ENCODE peak calls at places on chromosomes 12 and 14, in five cellular contexts. V is psoas muscle, J is brain microvascular endothelial cell, L is left ventricle myocardium inferior, U is K562. Z is an unnamed sample.
A peak's percentile ranks its signal among the peaks of the same experiment; 100 is the strongest.

GRCh38 chr14:34403646-34404045 is 58.4 kb downstream of the SPTSSA start:
- DNase-seq in U (no peak), J (no peak), L (no peak), V (no peak), Z (no peak)

GRCh38 chr14:39366460-39367386 is 65.5 kb downstream of the FBXO33 start:
- DNase-seq in U (no peak), J (no peak), V (no peak), L (no peak), Z (no peak)

GRCh38 chr12:88266851-88267360 is 124.8 kb downstream of the TMTC3 start:
- DNase-seq in L (no peak), V (no peak), J (no peak), U (no peak), Z (no peak)

GRCh38 chr12:111596985-111597730 is 2.0 kb downstream of the ATXN2 start:
- DNase-seq in L (peak; percentile 43), V (peak; percentile 45), J (peak; percentile 50), U (no peak), Z (peak; percentile 13)

GRCh38 chr14:61940669-61941420 is 178.6 kb downstream of the SNAPC1 start:
- DNase-seq in L (no peak), J (no peak), V (no peak), U (no peak), Z (no peak)

GRCh38 chr12:130496516-130497120 is 158.9 kb downstream of the PIWIL1 start:
- DNase-seq in L (no peak), U (no peak), V (no peak), J (no peak), Z (no peak)

GRCh38 chr12:93221841-93222240 is 155.9 kb upstream of the NUDT4 start:
- DNase-seq in U (no peak), J (no peak), L (no peak), V (no peak), Z (no peak)

GRCh38 chr12:130667421-130667960 is 48.6 kb downstream of the RIMBP2 start:
- DNase-seq in V (no peak), U (no peak), L (no peak), J (no peak), Z (no peak)

GRCh38 chr12:96335270-96335669 is 65.0 kb downstream of the CDK17 start:
- DNase-seq in U (no peak), V (no peak), L (no peak), J (no peak), Z (no peak)

GRCh38 chr14:95496690-95497241 is 19.7 kb downstream of the SYNE3 start:
- DNase-seq in J (no peak), L (no peak), U (no peak), V (no peak), Z (no peak)

GRCh38 chr14:103656031-103656757 is 27.2 kb downstream of the KLC1 start:
- DNase-seq in V (no peak), J (no peak), L (no peak), U (no peak), Z (no peak)

GRCh38 chr12:103773109-103773905 is 67.7 kb downstream of the NT5DC3 start:
- DNase-seq in J (no peak), V (no peak), U (no peak), L (no peak), Z (no peak)

GRCh38 chr12:46377678-46378077 is 5.1 kb upstream of the SLC38A2 start:
- DNase-seq in V (no peak), L (no peak), U (no peak), J (peak; percentile 59), Z (no peak)

GRCh38 chr12:47717443-47718193 is 7.7 kb downstream of the ENDOU start:
- DNase-seq in U (peak; percentile 76), L (peak; percentile 90), V (peak; percentile 83), J (peak; percentile 77), Z (peak; percentile 65)

GRCh38 chr12:65568517-65568916 is 255.8 kb upstream of the HMGA2 start:
- DNase-seq in U (no peak), J (peak; percentile 96), L (no peak), V (no peak), Z (no peak)

GRCh38 chr14:29222671-29223268 is 456.2 kb downstream of the FOXG1 start:
- DNase-seq in U (no peak), J (peak; percentile 12), V (no peak), L (no peak), Z (no peak)

GRCh38 chr14:83133986-83134664 is 1600.5 kb upstream of the SEL1L start:
- DNase-seq in L (no peak), U (no peak), V (no peak), J (no peak), Z (no peak)

GRCh38 chr14:68676511-68676943 is 116.3 kb downstream of the ZFP36L1 start:
- DNase-seq in U (no peak), J (no peak), L (no peak), V (no peak), Z (no peak)

GRCh38 chr12:10554971-10555481 is 49.3 kb downstream of the EIF2S3B start:
- DNase-seq in V (no peak), U (no peak), L (no peak), J (no peak), Z (no peak)

GRCh38 chr12:79822475-79822874 is 112.4 kb downstream of the PPP1R12A start:
- DNase-seq in V (no peak), U (no peak), L (no peak), J (no peak), Z (no peak)

GRCh38 chr14:38964630-38965029 is 138.4 kb downstream of the SEC23A start:
- DNase-seq in J (peak; percentile 56), V (no peak), L (no peak), U (no peak), Z (no peak)

GRCh38 chr12:79978692-79979091 is 43.8 kb upstream of the PPP1R12A start:
- DNase-seq in V (no peak), U (no peak), L (no peak), J (no peak), Z (no peak)

GRCh38 chr14:23055621-23056256 is 1.6 kb downstream of the CDH24 start:
- DNase-seq in U (peak; percentile 42), L (no peak), V (no peak), J (no peak), Z (no peak)

GRCh38 chr12:75322464-75322863 is 7.7 kb downstream of the CAPS2 start:
- DNase-seq in U (no peak), J (peak; percentile 33), V (no peak), L (no peak), Z (no peak)

GRCh38 chr14:30225171-30225570 is 297.5 kb upstream of the PRKD1 start:
- DNase-seq in V (peak; percentile 13), L (no peak), J (peak; percentile 8), U (no peak), Z (peak; percentile 51)

GRCh38 chr12:52221912-52222457 is 11.1 kb upstream of the KRT7 start:
- DNase-seq in J (peak; percentile 60), L (peak; percentile 50), V (peak; percentile 69), U (peak; percentile 48), Z (peak; percentile 68)

GRCh38 chr12:62933220-62933870 is 1.6 kb downstream of the PPM1H start:
- DNase-seq in L (peak; percentile 36), J (no peak), U (peak; percentile 50), V (no peak), Z (no peak)

GRCh38 chr14:50920482-50921225 is 23.6 kb downstream of the PYGL start:
- DNase-seq in J (peak; percentile 51), L (no peak), U (no peak), V (peak; percentile 22), Z (no peak)

GRCh38 chr14:50659327-50659974 is 8.7 kb downstream of the SAV1 start:
- DNase-seq in V (no peak), J (no peak), L (no peak), U (no peak), Z (no peak)

GRCh38 chr12:85866929-85867776 is 6.9 kb upstream of the NTS start:
- DNase-seq in L (no peak), J (peak; percentile 76), V (no peak), U (peak; percentile 12), Z (no peak)

GRCh38 chr12:110233212-110233903 is 47.7 kb upstream of the ATP2A2 start:
- DNase-seq in J (no peak), V (no peak), L (no peak), U (no peak), Z (no peak)

GRCh38 chr12:57165741-57166140 is 18.3 kb upstream of the LRP1-AS start:
- DNase-seq in L (no peak), V (no peak), U (no peak), J (no peak), Z (no peak)

GRCh38 chr14:47826809-47827208 is 151.4 kb upstream of the MDGA2 start:
- DNase-seq in J (no peak), V (no peak), L (no peak), U (no peak), Z (no peak)

GRCh38 chr12:58026421-58026820 is 85.1 kb downstream of the ATP23 start:
- DNase-seq in V (no peak), L (no peak), U (no peak), J (no peak), Z (no peak)

GRCh38 chr14:24334431-24335271 is at the start of gene ADCY4:
- DNase-seq in J (no peak), L (peak; percentile 68), U (no peak), V (peak; percentile 51), Z (no peak)

DNA sequence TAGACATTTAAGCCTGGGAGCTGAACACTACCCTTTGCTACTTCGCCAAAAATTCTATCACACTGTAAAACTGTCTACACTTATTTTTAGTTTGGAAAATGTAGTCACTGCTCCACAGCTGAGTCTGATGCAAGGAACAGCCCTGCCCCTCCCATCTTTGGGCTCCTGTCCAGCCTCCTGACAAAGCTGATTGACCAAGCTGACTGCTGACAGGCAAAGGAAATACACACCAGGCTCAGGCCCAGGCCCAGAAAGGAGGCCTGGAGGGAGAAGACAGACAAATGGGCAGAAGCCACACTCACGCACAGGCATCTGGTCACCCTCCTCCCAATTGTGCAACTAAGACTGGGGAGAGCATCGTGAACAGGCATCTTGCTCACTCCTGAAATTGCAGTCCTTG is 55.3 kb downstream of the ISCA2 start:
- DNase-seq in J (peak; percentile 34), V (peak; percentile 88), U (no peak), L (peak; percentile 83), Z (peak; percentile 90)
- H3K27ac ChIP-seq in J (no peak overlapping the region), V (peak overlapping the region; percentile 43), U (no peak overlapping the region), L (peak overlapping the region; percentile 68), Z (peak overlapping the region; percentile 56)

GRCh38 chr12:108457006-108457733 is 57.9 kb upstream of the FICD start:
- DNase-seq in J (peak; percentile 49), U (peak; percentile 63), V (no peak), L (no peak), Z (no peak)
- H3K27ac ChIP-seq in J (no peak overlapping the region), U (no peak overlapping the region), V (no peak overlapping the region), L (no peak overlapping the region), Z (no peak overlapping the region)

DNA sequence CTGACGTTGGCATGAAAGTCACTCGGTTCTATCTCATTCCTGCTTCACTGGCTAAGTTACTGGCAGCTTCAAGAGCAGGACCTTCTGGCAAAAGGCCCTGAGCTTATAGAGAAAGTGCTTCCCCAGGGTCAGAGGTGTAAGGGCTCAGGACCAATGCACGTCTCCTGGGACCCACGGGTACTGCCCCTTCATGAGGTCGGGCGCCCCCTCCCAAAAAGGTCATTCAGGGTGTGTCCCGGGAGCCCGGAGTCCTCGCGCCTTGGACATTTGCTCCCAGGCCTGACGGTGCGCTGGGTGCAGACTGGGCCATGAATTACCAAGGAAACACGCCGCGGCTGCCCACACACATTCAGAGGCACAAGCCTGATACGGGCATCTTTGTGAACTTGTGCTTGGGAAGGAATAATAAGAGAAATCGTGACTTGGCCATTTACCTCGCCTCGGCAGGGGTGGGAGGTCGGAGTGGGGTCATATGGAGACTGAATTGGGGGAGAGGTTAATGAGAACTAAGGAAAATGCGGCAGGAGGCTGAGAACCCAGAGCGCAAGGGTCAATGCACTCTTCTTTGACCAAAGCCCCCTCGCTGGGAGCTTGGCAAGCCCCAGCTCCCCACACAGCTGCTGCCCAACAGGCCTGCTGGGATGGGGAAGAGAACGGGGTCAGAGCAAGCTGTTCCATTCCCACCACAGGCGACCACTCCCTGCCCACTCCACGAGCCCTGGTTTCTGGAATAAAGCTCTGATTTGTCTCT is 15.7 kb upstream of the SLC6A12 start:
- DNase-seq in J (no peak), U (no peak), V (no peak), L (no peak), Z (no peak)
- H3K27ac ChIP-seq in J (no peak overlapping the region), U (no peak overlapping the region), V (no peak overlapping the region), L (no peak overlapping the region), Z (no peak overlapping the region)

GRCh38 chr12:27966870-27967269 is 5.7 kb downstream of the PTHLH start:
- DNase-seq in U (peak; percentile 39), V (no peak), L (no peak), J (peak; percentile 91), Z (no peak)
- H3K27ac ChIP-seq in U (no peak overlapping the region), V (no peak overlapping the region), L (no peak overlapping the region), J (peak overlapping the region; percentile 48), Z (no peak overlapping the region)